ENCODE peak calls at places on chromosomes 12 and 14, in five cellular contexts. One of them, this sample, is unnamed.

GRCh38 chr12:16756833-16757552 is 151.0 kb upstream of the LMO3 start:
- DNase-seq in WTC11: no peak
- DNase-seq in thoracic aorta: no peak
- DNase-seq in lower leg skin: no peak
- DNase-seq in right atrium auricular region: no peak
- DNase-seq in this sample: no peak

GRCh38 chr14:65637780-65638179 is 225.2 kb downstream of the FUT8 start:
- DNase-seq in WTC11: no peak
- DNase-seq in thoracic aorta: no peak
- DNase-seq in lower leg skin: no peak
- DNase-seq in right atrium auricular region: no peak
- DNase-seq in this sample: no peak

GRCh38 chr12:15278816-15279658 is 43.3 kb upstream of the PTPRO start:
- DNase-seq in WTC11: no peak
- DNase-seq in thoracic aorta: peak
- DNase-seq in lower leg skin: peak
- DNase-seq in right atrium auricular region: peak
- DNase-seq in this sample: no peak

GRCh38 chr14:68951800-68952540 is 27.1 kb downstream of the ACTN1 start:
- DNase-seq in WTC11: no peak
- DNase-seq in thoracic aorta: no peak
- DNase-seq in lower leg skin: no peak
- DNase-seq in right atrium auricular region: no peak
- DNase-seq in this sample: no peak

GRCh38 chr12:27277846-27278260 is 33.8 kb downstream of the STK38L start:
- DNase-seq in WTC11: no peak
- DNase-seq in thoracic aorta: peak
- DNase-seq in lower leg skin: no peak
- DNase-seq in right atrium auricular region: no peak
- DNase-seq in this sample: no peak

GRCh38 chr12:110176745-110177144 is 52.6 kb downstream of the IFT81 start:
- DNase-seq in WTC11: no peak
- DNase-seq in thoracic aorta: no peak
- DNase-seq in lower leg skin: no peak
- DNase-seq in right atrium auricular region: no peak
- DNase-seq in this sample: no peak

GRCh38 chr14:72049462-72049861 is 117.2 kb downstream of the RGS6 start:
- DNase-seq in WTC11: no peak
- DNase-seq in thoracic aorta: no peak
- DNase-seq in lower leg skin: no peak
- DNase-seq in right atrium auricular region: no peak
- DNase-seq in this sample: no peak

GRCh38 chr12:56521590-56522371 is at the start of gene RBMS2:
- DNase-seq in WTC11: peak
- DNase-seq in thoracic aorta: peak
- DNase-seq in lower leg skin: peak
- DNase-seq in right atrium auricular region: peak
- DNase-seq in this sample: no peak

GRCh38 chr14:64541261-64541970 is 875 bp downstream of the HSPA2 start:
- DNase-seq in WTC11: no peak
- DNase-seq in thoracic aorta: no peak
- DNase-seq in lower leg skin: peak
- DNase-seq in right atrium auricular region: no peak
- DNase-seq in this sample: no peak

GRCh38 chr14:38663382-38663781 is 407.5 kb upstream of the CLEC14A start:
- DNase-seq in WTC11: no peak
- DNase-seq in thoracic aorta: no peak
- DNase-seq in lower leg skin: no peak
- DNase-seq in right atrium auricular region: no peak
- DNase-seq in this sample: no peak

GRCh38 chr12:40104461-40105264 is 1.2 kb downstream of the SLC2A13 start:
- DNase-seq in WTC11: no peak
- DNase-seq in thoracic aorta: no peak
- DNase-seq in lower leg skin: peak
- DNase-seq in right atrium auricular region: no peak
- DNase-seq in this sample: no peak

GRCh38 chr14:99658218-99658617 is 13.3 kb downstream of the HHIPL1 start:
- DNase-seq in WTC11: no peak
- DNase-seq in thoracic aorta: no peak
- DNase-seq in lower leg skin: no peak
- DNase-seq in right atrium auricular region: no peak
- DNase-seq in this sample: no peak

GRCh38 chr12:130334937-130335336 is 2.8 kb upstream of the PIWIL1 start:
- DNase-seq in WTC11: no peak
- DNase-seq in thoracic aorta: no peak
- DNase-seq in lower leg skin: no peak
- DNase-seq in right atrium auricular region: no peak
- DNase-seq in this sample: no peak

GRCh38 chr12:32155911-32156585 is 49.4 kb downstream of the BICD1 start:
- DNase-seq in WTC11: no peak
- DNase-seq in thoracic aorta: no peak
- DNase-seq in lower leg skin: no peak
- DNase-seq in right atrium auricular region: no peak
- DNase-seq in this sample: no peak

GRCh38 chr12:88391556-88391955 is 188.7 kb downstream of the KITLG start:
- DNase-seq in WTC11: no peak
- DNase-seq in thoracic aorta: no peak
- DNase-seq in lower leg skin: no peak
- DNase-seq in right atrium auricular region: no peak
- DNase-seq in this sample: no peak

GRCh38 chr12:88390811-88391210 is 189.5 kb downstream of the KITLG start:
- DNase-seq in WTC11: no peak
- DNase-seq in thoracic aorta: no peak
- DNase-seq in lower leg skin: no peak
- DNase-seq in right atrium auricular region: no peak
- DNase-seq in this sample: no peak

GRCh38 chr12:88388566-88389269 is 191.6 kb downstream of the KITLG start:
- DNase-seq in WTC11: no peak
- DNase-seq in thoracic aorta: no peak
- DNase-seq in lower leg skin: no peak
- DNase-seq in right atrium auricular region: no peak
- DNase-seq in this sample: no peak

DNA sequence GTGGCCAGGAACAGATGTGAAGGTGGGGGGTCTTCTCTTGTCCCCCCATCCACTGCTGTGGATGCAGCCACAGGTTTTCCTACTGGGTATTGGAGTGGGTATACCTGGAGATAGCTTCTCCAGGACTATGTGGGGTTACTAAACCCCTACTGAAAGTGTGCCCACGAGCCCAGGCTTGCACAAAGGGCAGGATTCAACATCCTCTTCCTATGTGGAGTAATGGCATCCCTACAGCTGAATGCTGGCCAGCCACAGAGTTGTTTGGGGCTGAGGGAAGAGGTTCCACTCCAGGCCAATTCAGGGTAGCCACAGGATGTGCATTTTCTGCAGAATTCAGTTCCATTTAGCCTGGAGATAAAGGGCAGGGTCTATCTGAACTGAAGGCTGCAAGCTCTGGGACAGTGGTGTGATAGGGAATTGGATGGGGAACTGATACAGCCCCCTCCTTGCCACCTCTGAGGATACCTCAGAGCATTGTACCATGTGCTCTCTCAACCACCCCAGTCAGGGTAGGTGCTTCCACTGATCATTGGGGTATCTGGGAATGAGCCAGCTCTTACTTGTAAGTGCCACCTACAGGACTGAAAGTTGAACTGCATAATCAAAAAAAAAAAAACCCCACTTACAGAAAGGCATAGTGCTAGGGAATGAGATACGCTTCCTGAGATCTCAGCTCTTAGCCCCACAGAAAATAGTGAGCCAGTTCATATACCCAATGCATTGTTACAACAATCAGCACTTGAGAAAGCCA is 187.1 kb downstream of the KITLG start:
- DNase-seq in WTC11: peak
- DNase-seq in thoracic aorta: no peak
- DNase-seq in lower leg skin: no peak
- DNase-seq in right atrium auricular region: no peak
- DNase-seq in this sample: no peak
- TF ChIP-seq CTCF in WTC11: no peak
- TF ChIP-seq CTCF in thoracic aorta: no peak
- TF ChIP-seq CTCF in lower leg skin: no peak
- TF ChIP-seq CTCF in right atrium auricular region: peak
- TF ChIP-seq CTCF in this sample: peak

DNA sequence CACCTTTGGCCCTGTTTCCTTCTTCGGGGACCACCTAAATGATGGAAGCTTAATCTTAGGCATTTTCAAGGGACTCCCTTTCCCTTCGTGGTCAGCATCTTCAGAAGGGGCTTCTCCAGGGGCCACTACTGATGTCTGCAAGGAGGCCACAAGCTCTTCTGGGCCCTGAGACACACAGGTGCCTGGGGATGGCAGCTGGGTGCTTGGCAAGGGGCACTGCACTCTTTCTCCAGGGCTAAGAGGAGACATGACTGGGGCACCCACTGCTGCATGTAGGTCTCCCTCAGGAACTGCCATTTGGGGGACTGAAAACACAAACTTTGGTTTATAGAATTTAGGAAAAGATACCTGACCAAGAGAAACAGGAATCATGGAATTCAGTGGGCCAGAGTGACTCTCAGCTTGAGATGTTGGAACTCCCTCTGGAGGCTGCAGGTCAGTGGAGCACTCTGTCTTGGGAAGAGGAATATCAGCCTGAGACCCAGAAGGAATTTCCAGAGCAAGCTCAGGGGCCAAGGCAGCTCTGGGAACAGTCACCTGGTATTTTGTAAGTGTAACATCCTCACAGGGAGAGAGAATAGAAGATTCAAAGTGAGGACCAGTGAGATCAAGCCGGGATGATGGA is 16.0 kb downstream of the PLD4 start:
- DNase-seq in WTC11: peak
- DNase-seq in thoracic aorta: no peak
- DNase-seq in lower leg skin: peak
- DNase-seq in right atrium auricular region: no peak
- DNase-seq in this sample: no peak
- TF ChIP-seq CTCF in WTC11: no peak
- TF ChIP-seq CTCF in thoracic aorta: no peak
- TF ChIP-seq CTCF in lower leg skin: no peak
- TF ChIP-seq CTCF in right atrium auricular region: no peak
- TF ChIP-seq CTCF in this sample: no peak

DNA sequence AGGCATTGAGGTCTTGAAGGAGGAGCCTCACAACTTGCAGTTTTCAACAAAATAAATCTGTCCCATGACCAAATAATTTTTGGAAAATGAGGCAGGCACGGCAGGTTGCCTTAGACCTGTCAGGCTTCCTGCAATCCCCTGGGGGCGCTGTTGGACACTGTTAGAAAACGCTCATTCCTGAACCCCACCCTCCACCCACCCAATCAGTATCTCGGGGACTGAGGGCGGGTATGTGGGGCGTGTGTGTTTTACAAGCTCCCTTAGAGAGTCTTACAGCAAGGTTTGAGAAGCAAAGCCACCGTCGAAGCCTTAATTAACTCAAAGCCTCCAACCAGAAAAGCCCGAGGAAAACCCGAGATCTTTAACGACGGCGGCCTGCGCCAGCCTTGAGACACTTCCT is 122.8 kb downstream of the GLT1D1 start:
- DNase-seq in WTC11: peak
- DNase-seq in thoracic aorta: no peak
- DNase-seq in lower leg skin: no peak
- DNase-seq in right atrium auricular region: no peak
- DNase-seq in this sample: no peak
- TF ChIP-seq CTCF in WTC11: peak
- TF ChIP-seq CTCF in thoracic aorta: peak
- TF ChIP-seq CTCF in lower leg skin: no peak
- TF ChIP-seq CTCF in right atrium auricular region: peak
- TF ChIP-seq CTCF in this sample: peak

GRCh38 chr14:52951730-52952481 is 1.1 kb upstream of the FERMT2 start:
- DNase-seq in WTC11: peak
- DNase-seq in thoracic aorta: no peak
- DNase-seq in lower leg skin: no peak
- DNase-seq in right atrium auricular region: peak
- DNase-seq in this sample: no peak
- TF ChIP-seq CTCF in WTC11: no peak
- TF ChIP-seq CTCF in thoracic aorta: no peak
- TF ChIP-seq CTCF in lower leg skin: no peak
- TF ChIP-seq CTCF in right atrium auricular region: peak
- TF ChIP-seq CTCF in this sample: no peak

GRCh38 chr14:70378687-70379086 is 19.2 kb upstream of the COX16 start:
- DNase-seq in WTC11: no peak
- DNase-seq in thoracic aorta: no peak
- DNase-seq in lower leg skin: no peak
- DNase-seq in right atrium auricular region: no peak
- DNase-seq in this sample: no peak
- TF ChIP-seq CTCF in WTC11: no peak
- TF ChIP-seq CTCF in thoracic aorta: no peak
- TF ChIP-seq CTCF in lower leg skin: no peak
- TF ChIP-seq CTCF in right atrium auricular region: no peak
- TF ChIP-seq CTCF in this sample: no peak

GRCh38 chr12:116609715-116610114 is 50.5 kb downstream of the MAP1LC3B2 start:
- DNase-seq in WTC11: peak
- DNase-seq in thoracic aorta: no peak
- DNase-seq in lower leg skin: no peak
- DNase-seq in right atrium auricular region: no peak
- DNase-seq in this sample: no peak
- TF ChIP-seq CTCF in WTC11: peak
- TF ChIP-seq CTCF in thoracic aorta: no peak
- TF ChIP-seq CTCF in lower leg skin: no peak
- TF ChIP-seq CTCF in right atrium auricular region: peak
- TF ChIP-seq CTCF in this sample: peak

DNA sequence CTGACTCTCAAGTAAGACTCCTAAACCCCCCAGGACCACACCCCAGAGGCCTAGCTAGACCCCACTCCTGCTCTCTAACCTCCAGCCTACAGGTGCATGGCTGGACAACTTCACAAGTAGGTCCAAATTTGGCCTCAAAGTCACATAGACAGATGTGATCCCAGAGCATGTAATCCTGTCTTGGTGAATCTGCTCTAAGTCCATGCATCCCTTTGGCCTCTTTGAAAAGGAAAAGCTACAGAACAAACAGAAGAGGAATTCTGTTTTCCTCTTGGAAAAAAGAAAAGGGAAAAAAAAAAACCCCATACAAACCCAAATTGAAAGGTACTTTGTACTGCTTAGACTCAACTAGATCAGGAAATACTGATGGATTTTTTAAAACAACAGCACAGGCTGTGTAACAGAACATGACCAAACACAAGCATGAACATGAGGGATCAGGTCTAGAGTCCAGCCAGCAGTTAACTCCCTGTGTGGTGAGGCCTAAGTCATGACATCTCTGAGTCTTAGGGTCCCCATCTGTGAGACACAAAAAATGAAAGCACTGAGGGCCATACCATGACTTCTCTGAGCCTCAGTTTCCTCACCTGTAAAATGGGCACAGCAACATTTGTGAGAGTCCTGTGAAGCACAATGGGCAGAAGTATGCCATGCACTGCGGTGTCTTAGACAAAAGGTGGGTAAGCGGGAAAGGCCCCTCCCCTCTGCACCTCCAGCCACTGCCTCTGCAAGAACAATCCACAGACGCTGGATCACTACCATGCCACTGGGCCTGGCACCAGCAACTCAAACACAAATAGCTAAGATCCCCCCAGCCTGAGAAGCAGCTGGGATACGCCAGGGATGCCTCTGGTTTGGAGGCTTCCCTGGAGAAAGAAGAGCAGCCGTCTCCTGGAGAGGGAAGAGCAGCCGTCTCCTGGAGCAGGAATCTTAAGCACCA is 9.9 kb downstream of the PITPNM2 start:
- DNase-seq in WTC11: no peak
- DNase-seq in thoracic aorta: no peak
- DNase-seq in lower leg skin: peak
- DNase-seq in right atrium auricular region: no peak
- DNase-seq in this sample: no peak
- TF ChIP-seq CTCF in WTC11: no peak
- TF ChIP-seq CTCF in thoracic aorta: no peak
- TF ChIP-seq CTCF in lower leg skin: no peak
- TF ChIP-seq CTCF in right atrium auricular region: no peak
- TF ChIP-seq CTCF in this sample: no peak